ENCODE peak calls at places on chromosomes 4 and X, in eight cellular contexts. W is hepatocyte, J is GM23338, Y is OCI-LY7, T is GM23248, R is PC-3, Z is SK-N-SH, P is MM.1S. V is an unnamed sample.

GRCh38 chrX:70166601-70167590 is 10.4 kb upstream of the DGAT2L6 start:
- DNase-seq in Z (no peak), R (peak), J (no peak), P (no peak), Y (no peak), W (no peak), T (peak), V (peak)

GRCh38 chr4:52606766-52607165 is 52.3 kb downstream of the USP46 start:
- DNase-seq in J (no peak), W (no peak), R (no peak), Y (no peak), Z (no peak), P (no peak), T (peak), V (no peak)

GRCh38 chrX:107323786-107324492 is 117.5 kb downstream of the DNAAF6 start:
- DNase-seq in T (no peak), Y (no peak), R (no peak), J (no peak), W (no peak), P (no peak), Z (peak), V (no peak)

GRCh38 chrX:103398321-103398937 is 22.1 kb downstream of the BEX3 start:
- DNase-seq in R (peak), T (peak), Y (no peak), J (no peak), P (no peak), Z (no peak), W (peak), V (peak)

GRCh38 chr4:139641218-139641617 is 24.4 kb upstream of the MGST2 start:
- DNase-seq in Y (no peak), W (no peak), P (no peak), Z (no peak), T (peak), R (peak), J (peak), V (no peak)

GRCh38 chrX:33330798-33331197 is 119.4 kb upstream of the DMD start:
- DNase-seq in W (no peak), Y (no peak), Z (no peak), R (no peak), J (no peak), T (no peak), P (no peak), V (no peak)

GRCh38 chrX:129235903-129236302 is 287.4 kb downstream of the SMARCA1 start:
- DNase-seq in T (no peak), R (no peak), Z (no peak), Y (no peak), J (peak), P (no peak), W (no peak), V (no peak)

GRCh38 chrX:40172169-40172979 is 74.6 kb upstream of the BCOR start:
- DNase-seq in R (peak), T (peak), Z (no peak), J (peak), P (no peak), Y (peak), W (peak), V (no peak)

GRCh38 chrX:20623448-20623847 is 356.7 kb upstream of the RPS6KA3 start:
- DNase-seq in Z (no peak), W (no peak), Y (no peak), J (no peak), P (no peak), R (peak), T (peak), V (peak)

GRCh38 chr4:138555584-138555983 is 313.4 kb upstream of the SLC7A11 start:
- DNase-seq in Y (peak), P (no peak), R (peak), Z (no peak), J (peak), T (peak), W (peak), V (no peak)

DNA sequence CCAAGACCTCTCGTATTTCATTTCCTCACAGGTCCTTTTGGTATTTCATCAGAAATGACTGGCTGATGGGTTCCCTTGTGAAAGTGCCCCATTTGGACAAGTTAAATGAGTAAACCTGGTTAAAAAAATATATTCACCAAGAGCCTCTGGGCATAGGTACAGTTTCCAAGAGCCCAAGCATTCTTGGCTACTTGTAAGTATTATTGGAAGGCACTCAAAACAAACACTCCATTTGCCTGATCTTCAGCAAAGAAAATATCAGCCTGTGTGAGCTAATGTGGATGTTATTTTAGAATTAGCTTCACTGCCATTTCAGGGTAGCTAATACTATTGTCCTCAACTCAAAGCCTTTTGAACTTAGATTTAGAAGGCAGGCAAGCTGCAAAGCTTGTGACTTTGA is 177.0 kb downstream of the AMELX start:
- DNase-seq in Y (no peak), P (no peak), T (peak), J (no peak), Z (no peak), W (no peak), R (peak), V (no peak)
- TF ChIP-seq EZH2phosphoT487 in Y (no peak), P (no peak), T (no peak), J (no peak), Z (no peak), W (no peak), R (no peak), V (no peak)

GRCh38 chr4:145884775-145885174 is 53.8 kb downstream of the ZNF827 start:
- DNase-seq in P (no peak), Y (no peak), Z (no peak), J (no peak), T (no peak), W (no peak), R (no peak), V (no peak)

GRCh38 chr4:145885666-145886065 is 53.0 kb downstream of the ZNF827 start:
- DNase-seq in T (no peak), P (no peak), Y (no peak), W (no peak), Z (no peak), J (no peak), R (no peak), V (no peak)

GRCh38 chr4:145888393-145888792 is 50.2 kb downstream of the ZNF827 start:
- DNase-seq in R (peak), W (no peak), P (no peak), T (no peak), Z (no peak), Y (peak), J (peak), V (no peak)

GRCh38 chr4:145886871-145887240 is 51.8 kb downstream of the ZNF827 start:
- DNase-seq in Z (no peak), W (no peak), R (no peak), J (no peak), Y (peak), T (no peak), P (no peak), V (no peak)

DNA sequence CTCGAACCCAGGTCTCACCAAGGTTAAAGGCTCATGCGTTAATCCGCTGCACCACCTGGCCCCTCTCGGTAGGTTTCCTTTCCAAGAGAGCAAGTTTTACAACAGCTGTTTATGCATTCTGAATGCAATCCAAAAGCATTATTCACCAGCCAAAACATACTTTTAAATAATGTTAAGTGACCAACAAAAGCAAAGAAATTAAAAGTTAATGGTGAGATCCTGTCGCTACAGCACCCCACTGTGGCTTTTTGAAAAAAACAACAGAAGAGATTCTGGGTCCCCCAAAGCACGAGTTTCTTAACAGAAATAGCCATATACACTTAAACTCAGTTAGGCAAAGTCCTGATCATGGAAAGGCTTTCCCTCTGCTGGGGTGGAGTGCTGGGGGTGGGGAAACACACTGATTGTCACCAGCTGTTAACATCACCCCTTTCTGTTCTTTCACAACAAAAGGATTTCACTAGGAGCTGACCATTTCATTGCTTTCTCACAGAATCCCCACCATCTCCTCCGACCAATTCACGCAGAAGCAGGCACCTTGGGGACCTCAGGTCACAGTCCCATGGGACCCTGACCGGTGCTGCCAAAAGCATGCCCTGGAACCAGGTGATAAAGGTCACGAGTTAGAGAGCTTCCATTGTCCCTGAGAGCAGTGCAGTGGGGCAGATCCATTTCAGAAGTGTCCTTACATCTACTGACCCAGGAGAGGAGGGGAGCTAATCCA is 51.2 kb downstream of the ZNF827 start:
- DNase-seq in R (peak), W (no peak), Y (peak), J (peak), P (no peak), Z (no peak), T (peak), V (no peak)
- TF ChIP-seq EZH2phosphoT487 in R (no peak), W (no peak), Y (no peak), J (no peak), P (no peak), Z (no peak), T (peak), V (no peak)

DNA sequence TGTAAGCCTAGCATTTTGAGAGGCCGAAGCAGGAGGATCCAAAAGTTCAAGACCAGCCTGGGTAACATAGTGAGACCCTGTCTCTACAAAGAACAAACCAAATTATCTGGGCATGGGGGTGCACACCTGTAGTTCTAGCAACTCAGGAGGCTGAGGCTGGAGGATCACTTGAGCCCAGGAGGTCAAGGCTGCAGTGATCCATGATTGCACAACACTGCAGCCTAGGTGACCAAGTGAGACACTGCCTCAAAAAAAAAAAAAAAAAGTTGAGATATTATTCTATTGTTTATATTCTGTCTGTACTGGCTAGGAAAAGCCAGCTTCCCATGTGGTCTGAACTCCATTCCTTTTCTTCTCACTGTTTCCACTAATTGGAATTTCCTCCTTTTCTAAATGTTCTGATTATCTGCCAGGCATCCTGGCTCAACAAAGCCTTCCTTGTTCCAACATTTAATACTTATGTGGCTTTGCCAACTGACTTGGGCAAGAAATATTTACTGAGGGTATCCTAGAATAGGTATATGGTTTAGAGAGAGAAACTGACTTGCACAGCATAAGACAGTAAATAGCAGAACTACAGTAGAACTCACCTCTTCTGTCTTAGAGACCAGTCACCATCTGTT is 175.2 kb upstream of the ADAMTS3 start:
- DNase-seq in Z (no peak), R (no peak), P (no peak), Y (no peak), W (no peak), J (no peak), T (no peak), V (no peak)
- TF ChIP-seq EZH2phosphoT487 in Z (no peak), R (no peak), P (no peak), Y (no peak), W (no peak), J (no peak), T (no peak), V (no peak)

GRCh38 chr4:127501103-127501502 is 131.7 kb upstream of the INTU start:
- DNase-seq in Z (no peak), T (peak), W (no peak), R (peak), J (no peak), P (no peak), Y (no peak), V (no peak)
- TF ChIP-seq EZH2phosphoT487 in Z (no peak), T (no peak), W (no peak), R (no peak), J (no peak), P (no peak), Y (no peak), V (no peak)

DNA sequence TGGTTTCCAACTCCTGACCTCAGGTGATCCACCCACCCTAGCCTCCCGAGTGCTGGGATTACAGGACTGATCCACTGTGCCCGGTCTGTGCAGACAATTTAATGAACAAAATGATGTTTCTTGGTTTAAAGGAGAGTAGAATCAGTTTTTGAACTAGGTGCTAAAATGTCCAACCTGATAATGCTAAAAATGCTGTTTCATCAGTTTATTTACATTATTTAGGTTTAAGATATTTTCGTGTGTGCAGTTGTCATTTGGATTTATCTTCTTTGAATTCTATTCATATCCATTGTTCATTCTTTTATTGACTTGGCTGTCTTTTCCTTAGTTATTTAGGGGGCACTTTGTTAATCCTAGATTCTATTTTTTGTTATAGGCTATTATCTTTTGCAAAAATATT is 18.0 kb upstream of the GABRB1 start:
- DNase-seq in T (no peak), W (no peak), P (no peak), Y (no peak), J (no peak), Z (no peak), R (no peak), V (no peak)
- TF ChIP-seq EZH2phosphoT487 in T (no peak), W (no peak), P (no peak), Y (no peak), J (no peak), Z (no peak), R (no peak), V (no peak)

GRCh38 chrX:47243351-47243750 is 10.5 kb downstream of the USP11 start:
- DNase-seq in W (no peak), J (no peak), R (no peak), T (no peak), P (no peak), Y (no peak), Z (no peak), V (no peak)
- TF ChIP-seq EZH2phosphoT487 in W (no peak), J (no peak), R (no peak), T (no peak), P (no peak), Y (no peak), Z (no peak), V (no peak)

GRCh38 chr4:94827481-94828110 is 69.8 kb downstream of the BMPR1B start:
- DNase-seq in P (no peak), R (peak), T (peak), J (no peak), Z (no peak), Y (no peak), W (peak), V (peak)

GRCh38 chr4:94833394-94833793 is 75.6 kb downstream of the BMPR1B start:
- DNase-seq in R (no peak), T (no peak), Y (no peak), J (no peak), Z (no peak), W (no peak), P (no peak), V (no peak)

GRCh38 chr4:94834496-94834895 is 76.7 kb downstream of the BMPR1B start:
- DNase-seq in P (no peak), W (no peak), T (no peak), J (no peak), Z (no peak), R (no peak), Y (no peak), V (no peak)

GRCh38 chr4:94828882-94829281 is 71.1 kb downstream of the BMPR1B start:
- DNase-seq in Y (no peak), Z (no peak), R (no peak), J (no peak), T (no peak), W (no peak), P (no peak), V (no peak)

GRCh38 chr4:94831607-94832006 is 73.9 kb downstream of the BMPR1B start:
- DNase-seq in J (no peak), Z (no peak), T (no peak), Y (no peak), P (no peak), W (no peak), R (no peak), V (no peak)
- TF ChIP-seq EZH2phosphoT487 in J (no peak), Z (no peak), T (no peak), Y (no peak), P (no peak), W (no peak), R (no peak), V (no peak)

GRCh38 chr4:88757776-88758175 is 60.1 kb upstream of the NAP1L5 start:
- DNase-seq in R (no peak), Y (no peak), Z (no peak), P (no peak), J (no peak), W (no peak), T (no peak), V (no peak)

GRCh38 chr4:88756149-88756548 is 58.5 kb upstream of the NAP1L5 start:
- DNase-seq in Z (no peak), P (no peak), W (no peak), J (no peak), T (no peak), R (no peak), Y (no peak), V (no peak)

GRCh38 chr4:88757067-88757466 is 59.4 kb upstream of the NAP1L5 start:
- DNase-seq in Y (no peak), W (no peak), R (no peak), T (no peak), Z (no peak), J (no peak), P (no peak), V (no peak)

GRCh38 chr4:88759039-88759631 is 61.5 kb upstream of the NAP1L5 start:
- DNase-seq in P (no peak), J (peak), Y (no peak), R (no peak), W (peak), T (peak), Z (peak), V (no peak)

DNA sequence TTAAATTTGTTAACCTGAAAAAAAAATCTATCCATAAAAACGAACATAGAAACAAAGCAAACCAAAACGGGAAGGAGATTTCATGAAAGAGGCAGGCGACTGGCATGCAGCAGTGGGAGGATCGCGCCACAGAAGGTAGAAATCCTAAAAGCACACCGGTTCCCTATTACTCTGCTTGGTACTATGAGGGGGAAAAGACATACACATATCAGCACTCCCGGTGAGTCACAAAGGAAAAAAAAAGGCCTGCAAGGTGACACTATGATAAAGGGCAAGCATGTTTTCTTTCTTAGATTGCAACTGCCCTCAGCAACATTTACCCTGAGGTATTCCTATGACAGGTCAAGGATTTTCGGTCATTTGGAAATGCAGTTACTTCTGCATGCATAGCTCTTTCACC is 60.6 kb upstream of the NAP1L5 start:
- DNase-seq in Y (no peak), P (no peak), T (no peak), J (no peak), R (peak), W (no peak), Z (no peak), V (no peak)
- TF ChIP-seq EZH2phosphoT487 in Y (no peak), P (no peak), T (no peak), J (no peak), R (no peak), W (no peak), Z (no peak), V (no peak)

GRCh38 chr4:87851332-87851731 is 18.6 kb downstream of the MEPE start:
- DNase-seq in W (no peak), Y (no peak), Z (no peak), P (no peak), R (no peak), J (no peak), T (no peak), V (no peak)

GRCh38 chr4:87844476-87844875 is 11.7 kb downstream of the MEPE start:
- DNase-seq in R (no peak), P (no peak), J (no peak), T (peak), Y (no peak), Z (no peak), W (no peak), V (no peak)

GRCh38 chr4:87851955-87852354 is 19.2 kb downstream of the MEPE start:
- DNase-seq in W (no peak), R (no peak), T (no peak), Y (no peak), Z (no peak), P (no peak), J (no peak), V (no peak)

GRCh38 chr4:87849612-87850011 is 16.8 kb downstream of the MEPE start:
- DNase-seq in W (no peak), Y (no peak), R (no peak), Z (no peak), P (no peak), T (no peak), J (no peak), V (no peak)

GRCh38 chr4:87848622-87849351 is 16.0 kb downstream of the MEPE start:
- DNase-seq in J (peak), Z (peak), R (peak), W (peak), P (peak), Y (peak), T (peak), V (peak)
- TF ChIP-seq EZH2phosphoT487 in J (no peak), Z (no peak), R (no peak), W (no peak), P (no peak), Y (no peak), T (no peak), V (no peak)

V was measured in HCT116.